ENCODE peak calls at places on chromosomes 2 and 18, in six cellular contexts. S is kidney epithelial cell, G is A549, J is WERI-Rb-1, I is astrocyte of the cerebellum, R is BE2C. N is an unnamed sample.

GRCh38 chr18:48314694-48315093 is 94.5 kb downstream of the ZBTB7C start:
- DNase-seq in I (no peak), J (no peak), S (no peak), R (no peak), G (no peak), N (no peak)

GRCh38 chr2:38274286-38275276 is 102.5 kb downstream of the ATL2 start:
- DNase-seq in J (peak), I (peak), R (peak), S (peak), G (peak), N (no peak)

GRCh38 chr18:21369146-21369545 is 127.1 kb downstream of the GREB1L start:
- DNase-seq in S (no peak), J (no peak), I (peak), R (no peak), G (no peak), N (no peak)

GRCh38 chr2:61426267-61426897 is 44.5 kb downstream of the USP34 start:
- DNase-seq in R (peak), G (peak), S (no peak), J (peak), I (no peak), N (no peak)

GRCh38 chr18:77472486-77472885 is 222.8 kb downstream of the GALR1 start:
- DNase-seq in R (no peak), I (no peak), G (no peak), J (no peak), S (no peak), N (no peak)

GRCh38 chr2:130728549-130729310 is at the start of gene GPR148:
- DNase-seq in I (no peak), S (no peak), J (peak), R (no peak), G (no peak), N (no peak)

GRCh38 chr2:141393214-141393545 is 737.6 kb downstream of the LRP1B start:
- DNase-seq in R (no peak), G (no peak), I (no peak), J (no peak), S (no peak), N (no peak)

GRCh38 chr2:147630585-147630984 is 214.2 kb upstream of the ACVR2A start:
- DNase-seq in R (no peak), S (no peak), J (no peak), I (no peak), G (no peak), N (no peak)

GRCh38 chr2:109067829-109068152 is 61.2 kb upstream of the SH3RF3 start:
- DNase-seq in J (no peak), I (no peak), G (no peak), R (no peak), S (no peak), N (no peak)

GRCh38 chr18:54163458-54163857 is 61.0 kb downstream of the MBD2 start:
- DNase-seq in S (no peak), R (no peak), G (no peak), J (no peak), I (no peak), N (no peak)

GRCh38 chr2:175251425-175252041 is 70.0 kb upstream of the ATP5MC3 start:
- DNase-seq in R (peak), I (peak), G (peak), J (peak), S (no peak), N (no peak)

GRCh38 chr2:74080346-74080745 is 67.4 kb downstream of the BOLA3 start:
- DNase-seq in S (no peak), I (no peak), R (no peak), J (no peak), G (no peak), N (no peak)
- TF ChIP-seq CTCF in S (peak), I (peak), R (no peak), J (no peak), G (no peak), N (peak)

GRCh38 chr2:134823431-134823830 is 15.0 kb upstream of the ACMSD start:
- DNase-seq in G (no peak), I (no peak), S (no peak), J (no peak), R (no peak), N (no peak)
- TF ChIP-seq CTCF in G (no peak), I (no peak), S (no peak), J (no peak), R (no peak), N (no peak)

DNA sequence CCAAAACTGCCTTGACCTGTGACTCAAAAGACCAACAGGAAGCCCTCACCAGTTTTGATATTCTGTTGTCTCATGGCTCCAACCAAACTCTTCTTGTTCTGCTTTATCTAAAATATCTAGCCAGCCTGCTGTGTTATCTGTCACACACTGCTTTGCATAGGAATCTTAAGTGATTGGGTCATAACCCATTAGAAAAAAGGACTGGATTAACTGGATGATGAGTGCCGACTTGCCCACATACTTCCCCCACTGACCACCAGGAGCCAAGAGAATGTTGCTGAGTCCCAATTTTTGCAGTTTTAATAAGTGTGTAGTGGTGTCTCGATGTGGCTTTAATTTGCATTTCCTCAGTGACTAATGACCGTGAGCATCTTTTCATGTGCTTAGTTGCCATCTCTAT is 6.5 kb downstream of the MOGAT1 start:
- DNase-seq in S (no peak), R (no peak), G (no peak), I (no peak), J (no peak), N (no peak)
- TF ChIP-seq CTCF in S (no peak), R (peak), G (no peak), I (peak), J (peak), N (peak)

GRCh38 chr18:30457156-30457555 is 585.4 kb downstream of the DSC3 start:
- DNase-seq in I (no peak), R (no peak), J (no peak), S (no peak), G (no peak), N (no peak)
- TF ChIP-seq CTCF in I (no peak), R (no peak), J (no peak), S (no peak), G (no peak), N (no peak)

GRCh38 chr2:42931818-42932195 is 139.4 kb upstream of the HAAO start:
- DNase-seq in J (peak), S (no peak), I (peak), R (no peak), G (no peak), N (no peak)

GRCh38 chr2:42929577-42929984 is 137.2 kb upstream of the HAAO start:
- DNase-seq in R (no peak), S (no peak), J (no peak), I (no peak), G (no peak), N (no peak)

GRCh38 chr2:42929985-42930581 is 137.7 kb upstream of the HAAO start:
- DNase-seq in R (no peak), J (peak), I (peak), G (no peak), S (no peak), N (no peak)

GRCh38 chr2:42932271-42933151 is 140.1 kb upstream of the HAAO start:
- DNase-seq in S (no peak), R (no peak), G (no peak), J (no peak), I (no peak), N (no peak)

GRCh38 chr2:42931147-42931817 is 138.9 kb upstream of the HAAO start:
- DNase-seq in R (no peak), J (peak), G (no peak), I (no peak), S (no peak), N (no peak)
- TF ChIP-seq CTCF in R (peak), J (peak), G (peak), I (peak), S (peak), N (peak)

GRCh38 chr2:171568085-171568484 is 45.8 kb downstream of the CYBRD1 start:
- DNase-seq in S (no peak), I (no peak), J (no peak), G (no peak), R (no peak), N (no peak)
- TF ChIP-seq CTCF in S (no peak), I (no peak), J (no peak), G (no peak), R (no peak), N (peak)

DNA sequence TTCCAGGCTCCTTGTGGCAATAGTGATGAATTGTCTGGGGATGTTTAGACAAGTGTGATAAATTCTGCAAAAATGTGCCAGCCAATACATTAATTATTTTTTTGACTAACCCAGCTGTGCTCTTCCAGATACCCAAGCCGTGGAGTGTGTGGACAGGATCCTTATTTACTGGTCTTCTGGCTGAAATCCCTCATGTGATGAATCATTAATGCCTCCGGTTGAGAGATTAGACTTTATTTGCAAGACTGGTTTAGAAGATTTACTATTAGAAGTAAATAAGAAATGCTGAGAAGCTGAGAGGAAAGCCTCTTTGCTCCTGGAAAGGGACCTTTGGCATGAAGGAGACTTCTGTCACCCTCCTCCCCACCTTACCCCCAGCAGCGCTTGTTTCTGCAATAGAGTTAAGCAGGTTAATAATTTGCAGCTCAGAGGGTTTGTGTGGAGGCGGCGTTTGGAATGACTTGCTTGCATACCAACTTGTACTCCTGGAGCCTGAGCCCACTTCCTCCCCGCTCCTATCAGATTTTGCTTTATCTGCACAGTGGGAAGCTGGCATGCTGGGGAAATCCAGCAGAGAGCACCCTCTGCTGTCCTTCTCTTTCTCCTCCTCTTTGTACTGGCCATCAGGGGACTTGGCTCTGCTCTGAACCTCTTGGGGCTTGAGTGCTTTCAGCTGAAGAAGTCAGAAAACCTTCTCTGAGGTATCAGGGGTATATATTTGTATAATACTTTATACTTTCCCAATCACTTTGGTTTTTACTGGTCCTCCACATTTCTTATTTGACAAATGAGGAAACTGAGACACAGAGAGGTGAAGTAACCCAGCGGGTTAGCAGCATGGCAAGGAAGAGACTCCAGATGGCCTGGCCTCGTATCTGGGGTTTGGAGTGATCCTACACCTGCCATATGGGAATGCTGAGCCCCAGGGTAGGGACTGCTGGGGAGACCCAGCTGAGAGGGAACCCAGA is 16.3 kb downstream of the SLC3A1 start:
- DNase-seq in S (peak), G (peak), J (peak), R (peak), I (peak), N (no peak)
- TF ChIP-seq CTCF in S (peak), G (peak), J (peak), R (peak), I (peak), N (peak)